ENCODE peak calls at places on chromosomes 7 and 10, in ten cellular contexts. D is testis, P is prostate gland, Q is transverse colon, U is A549, S is K562, I is tibial nerve, Z is sigmoid colon, L is heart left ventricle, W is suprapubic skin. T is an unnamed sample. For H3K4me1, the result is how much of the 10 kb centered on the place peaks cover.

GRCh38 chr7:126529254-126529653 is 723.5 kb downstream of the GRM8 start:
- DNase-seq in L (no peak), U (no peak), Z (no peak), P (no peak), S (no peak), W (no peak), I (no peak), D (no peak), Q (no peak), T (no peak)

GRCh38 chr7:23520582-23520981 is 11.2 kb downstream of the TRA2A start:
- DNase-seq in Q (no peak), P (no peak), W (no peak), I (no peak), L (no peak), U (peak), S (no peak), D (no peak), Z (no peak), T (no peak)

GRCh38 chr7:105178177-105178576 is 164.2 kb downstream of the KMT2E start:
- DNase-seq in W (no peak), P (no peak), Q (no peak), U (no peak), S (no peak), D (no peak), Z (no peak), L (no peak), I (no peak), T (no peak)

GRCh38 chr10:10293431-10293830 is 724.2 kb upstream of the CELF2 start:
- DNase-seq in U (no peak), D (peak), S (no peak), I (no peak), Z (no peak), W (no peak), L (peak), P (no peak), Q (no peak), T (no peak)

GRCh38 chr7:80918406-80918805 is 445 bp downstream of the SEMA3C start:
- DNase-seq in D (peak), Q (no peak), W (no peak), U (peak), I (no peak), P (peak), Z (no peak), S (no peak), L (no peak), T (no peak)

GRCh38 chr10:117539271-117539876 is 3.2 kb upstream of the EMX2 start:
- DNase-seq in W (no peak), I (no peak), L (no peak), U (no peak), S (no peak), D (no peak), P (no peak), Q (no peak), Z (no peak), T (no peak)

GRCh38 chr10:51783907-51784306 is 84.5 kb upstream of the CSTF2T start:
- DNase-seq in P (no peak), W (no peak), Z (no peak), U (no peak), I (no peak), L (no peak), Q (no peak), D (no peak), S (no peak), T (no peak)

GRCh38 chr7:101816499-101817030 is 861 bp upstream of the CUX1 start:
- DNase-seq in W (peak), U (peak), I (no peak), D (peak), L (peak), S (peak), Z (peak), Q (peak), P (peak), T (no peak)

GRCh38 chr7:129635300-129636029 is 23.9 kb downstream of the NRF1 start:
- DNase-seq in L (peak), U (peak), Q (peak), S (peak), P (peak), W (no peak), Z (peak), I (peak), D (peak), T (no peak)

GRCh38 chr7:119515962-119516361 is 757.0 kb upstream of the KCND2 start:
- DNase-seq in Z (no peak), L (no peak), I (no peak), U (no peak), Q (no peak), P (no peak), W (no peak), D (no peak), S (no peak), T (no peak)

GRCh38 chr7:44977956-44978355 is 859 bp downstream of the MYO1G start:
- DNase-seq in Q (peak), P (no peak), I (no peak), S (no peak), L (no peak), U (no peak), Z (peak), W (no peak), D (no peak), T (no peak)

GRCh38 chr7:74625446-74625845 is 32.1 kb upstream of the GTF2I start:
- DNase-seq in I (peak), L (no peak), D (peak), S (no peak), P (no peak), Q (no peak), Z (no peak), W (no peak), U (peak), T (no peak)

GRCh38 chr10:96548589-96548988 is 34.9 kb upstream of the TLL2 start:
- DNase-seq in W (no peak), P (no peak), Z (no peak), L (peak), S (no peak), Q (no peak), I (no peak), D (no peak), U (no peak), T (no peak)

GRCh38 chr10:110081914-110082313 is 74.1 kb downstream of the ADD3 start:
- DNase-seq in I (peak), W (no peak), Z (no peak), D (no peak), Q (no peak), S (no peak), U (peak), L (peak), P (no peak), T (no peak)

GRCh38 chr7:157619753-157620525 is 283.1 kb downstream of the DNAJB6 start:
- DNase-seq in I (no peak), S (no peak), W (no peak), D (no peak), P (no peak), Z (peak), Q (no peak), U (no peak), L (no peak), T (no peak)

GRCh38 chr7:89661876-89662275 is 492.4 kb upstream of the STEAP1 start:
- DNase-seq in Z (no peak), U (no peak), L (no peak), W (no peak), D (no peak), P (no peak), Q (no peak), S (no peak), I (no peak), T (no peak)

GRCh38 chr10:94403034-94403822 is 887 bp downstream of the TBC1D12 start:
- DNase-seq in L (peak), U (peak), Q (peak), P (peak), Z (peak), S (peak), I (no peak), W (no peak), D (peak), T (peak)

GRCh38 chr10:35336921-35337741 is 822 bp downstream of the CCNY start:
- DNase-seq in W (peak), D (peak), Q (peak), P (peak), L (peak), S (no peak), Z (peak), U (peak), I (no peak), T (no peak)

GRCh38 chr10:71835671-71836593 is 15.1 kb downstream of the PSAP start:
- DNase-seq in P (no peak), W (no peak), Z (peak), I (peak), Q (peak), S (no peak), L (peak), D (peak), U (no peak), T (peak)

GRCh38 chr10:103278424-103278823 is 1.5 kb downstream of the INA start:
- DNase-seq in L (no peak), Z (no peak), U (no peak), W (no peak), S (no peak), I (no peak), Q (no peak), P (no peak), D (no peak), T (no peak)

GRCh38 chr10:77287647-77288120 is 349.9 kb downstream of the KCNMA1 start:
- DNase-seq in I (no peak), L (no peak), W (no peak), S (no peak), Q (no peak), U (peak), Z (peak), P (peak), D (no peak), T (no peak)

GRCh38 chr10:13993634-13994033 is 337.1 kb downstream of the FRMD4A start:
- DNase-seq in S (no peak), I (no peak), P (no peak), U (no peak), Q (no peak), L (no peak), Z (no peak), D (no peak), W (no peak), T (no peak)

GRCh38 chr7:151680810-151681209 is 161.1 kb upstream of the RHEB start:
- DNase-seq in D (peak), P (peak), Z (peak), U (no peak), I (peak), S (no peak), L (no peak), Q (peak), W (no peak), T (no peak)

GRCh38 chr7:96827701-96828100 is 118.1 kb upstream of the SEM1 start:
- DNase-seq in U (no peak), Q (no peak), S (no peak), Z (no peak), I (no peak), L (no peak), P (no peak), W (no peak), D (no peak), T (no peak)

GRCh38 chr10:62610649-62611229 is 193.8 kb upstream of the ADO start:
- DNase-seq in I (no peak), S (peak), L (peak), Z (no peak), Q (peak), D (peak), W (no peak), U (peak), P (no peak), T (no peak)

GRCh38 chr7:121624922-121625321 is 228.8 kb upstream of the FAM3C start:
- DNase-seq in S (no peak), U (no peak), D (no peak), L (peak), P (no peak), Z (peak), I (no peak), Q (no peak), W (no peak), T (no peak)

GRCh38 chr7:75943864-75944263 is 28.9 kb downstream of the POR start:
- DNase-seq in P (no peak), W (no peak), U (peak), I (no peak), L (no peak), Q (peak), S (peak), Z (no peak), D (no peak), T (no peak)

GRCh38 chr10:74445493-74445892 is 294.5 kb downstream of the ADK start:
- DNase-seq in D (no peak), Q (no peak), S (no peak), Z (no peak), L (no peak), P (no peak), I (no peak), U (no peak), W (no peak), T (no peak)

GRCh38 chr10:130648807-130649206 is 512.6 kb downstream of the GLRX3 start:
- DNase-seq in Q (no peak), L (no peak), W (no peak), U (no peak), I (no peak), D (no peak), Z (no peak), P (no peak), S (no peak), T (no peak)

GRCh38 chr7:109529712-109530111 is 960.0 kb downstream of the DNAJB9 start:
- DNase-seq in Z (no peak), I (no peak), P (no peak), D (no peak), W (no peak), U (no peak), Q (no peak), L (no peak), S (no peak), T (no peak)

GRCh38 chr7:47500103-47500563 is 81.8 kb downstream of the TNS3 start:
- DNase-seq in L (no peak), U (peak), W (no peak), S (no peak), Z (peak), P (peak), Q (peak), I (no peak), D (no peak), T (no peak)

DNA sequence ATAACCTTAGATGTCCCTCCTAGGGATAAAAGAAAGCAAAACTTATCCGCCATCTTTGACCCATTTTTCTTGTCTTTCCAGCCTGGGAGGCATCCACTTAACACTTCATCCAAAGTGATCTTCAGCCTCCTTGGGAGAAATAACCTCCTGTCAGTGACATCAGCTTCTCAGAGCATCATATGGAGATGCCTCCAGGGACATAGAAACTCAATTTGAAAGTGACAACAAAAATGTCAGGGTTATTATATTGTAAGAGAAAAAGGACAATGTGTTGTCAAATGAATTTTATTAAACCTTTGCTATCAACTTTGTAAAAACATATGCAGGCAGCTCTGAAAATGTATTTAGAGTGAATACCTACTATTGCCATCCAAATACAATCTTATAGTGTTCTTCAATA is 371.2 kb upstream of the ADARB2 start:
- DNase-seq in D (no peak), I (no peak), Z (no peak), S (no peak), U (no peak), P (no peak), W (no peak), L (no peak), Q (no peak), T (no peak)
- H3K4me1 ChIP-seq in D (under half), I (under half), Z (under half), S (under half), U (under half), P (under half), W (under half), L (under half), Q (under half), T (under half)

GRCh38 chr7:139339698-139340036 is 1.5 kb upstream of the FMC1 start:
- DNase-seq in P (no peak), W (no peak), I (no peak), Z (no peak), Q (no peak), S (no peak), U (no peak), D (peak), L (no peak), T (no peak)

GRCh38 chr7:139341776-139342244 is 673 bp downstream of the FMC1 start:
- DNase-seq in S (no peak), W (no peak), U (no peak), I (no peak), L (no peak), Q (no peak), Z (no peak), P (no peak), D (no peak), T (no peak)

GRCh38 chr7:139340037-139340807 is 915 bp upstream of the FMC1 start:
- DNase-seq in D (peak), S (peak), U (peak), L (peak), W (peak), P (peak), I (peak), Z (peak), Q (peak), T (peak)

GRCh38 chr7:139340808-139341057 is 404 bp upstream of the FMC1 start:
- DNase-seq in L (no peak), Q (no peak), D (no peak), Z (peak), I (no peak), P (no peak), U (no peak), S (no peak), W (peak), T (no peak)

GRCh38 chr7:139341058-139341775 is at the start of gene FMC1:
- DNase-seq in I (peak), Q (peak), D (peak), L (peak), S (peak), Z (peak), U (peak), P (peak), W (peak), T (peak)
- TF ChIP-seq POLR2A in I (peak), Q (peak), D (peak), L (no peak), S (peak), Z (peak), U (peak), P (peak), W (peak), T (no peak)

DNA sequence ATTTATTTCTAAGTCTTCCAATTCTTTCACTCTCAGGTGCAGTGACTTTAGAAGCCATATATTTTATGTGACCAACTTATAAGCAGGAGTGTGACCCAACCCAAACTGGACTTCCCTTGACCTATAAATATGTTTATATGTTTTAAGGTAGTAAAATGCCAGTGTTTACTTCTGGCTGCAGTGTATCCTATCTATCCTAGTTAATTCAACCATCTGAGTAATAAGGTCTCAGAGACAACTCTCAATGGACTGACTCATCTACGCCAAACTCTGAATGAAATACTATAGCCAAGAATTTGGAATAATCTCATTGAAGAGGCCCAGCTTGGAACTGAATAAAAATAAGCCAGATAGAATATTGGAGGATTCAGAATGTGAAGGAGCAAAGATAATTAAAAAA is 544.5 kb upstream of the SORCS1 start:
- DNase-seq in Z (no peak), P (no peak), I (no peak), S (no peak), L (no peak), W (no peak), U (no peak), D (no peak), Q (no peak), T (no peak)
- H3K4me1 ChIP-seq in Z (under half), P (under half), I (under half), S (under half), L (under half), W (under half), U (under half), D (under half), Q (under half), T (under half)

GRCh38 chr10:76206797-76207352 is 775.5 kb downstream of the LRMDA start:
- DNase-seq in P (no peak), D (no peak), W (no peak), I (no peak), S (no peak), L (no peak), Z (no peak), Q (no peak), U (no peak), T (no peak)

GRCh38 chr10:76205361-76205760 is 773.9 kb downstream of the LRMDA start:
- DNase-seq in D (no peak), W (no peak), Q (no peak), S (no peak), Z (no peak), U (no peak), L (no peak), P (no peak), I (no peak), T (no peak)

GRCh38 chr10:76209135-76209534 is 777.7 kb downstream of the LRMDA start:
- DNase-seq in W (no peak), I (no peak), Z (no peak), Q (no peak), U (no peak), D (no peak), P (no peak), L (no peak), S (no peak), T (no peak)

GRCh38 chr10:76210241-76210640 is 778.8 kb downstream of the LRMDA start:
- DNase-seq in Z (no peak), I (no peak), S (no peak), W (no peak), Q (no peak), D (no peak), L (no peak), U (no peak), P (no peak), T (no peak)
- TF ChIP-seq POLR2A in Z (no peak), I (no peak), S (no peak), W (no peak), Q (no peak), D (no peak), L (no peak), U (no peak), P (no peak), T (no peak)

T was measured in esophagus squamous epithelium.